ENCODE peak calls at places on chromosome 15, in ten cellular contexts. D is cardiac fibroblast; V is stimulated activated naive CD8-positive, alpha-beta T cell treated with anti-CD3 and anti-CD28 coated beads, Interleukin-15, amount 100 ng/mL, for 72 hours; T is T-helper 9 cell; Z is AG04449; N is thoracic aorta; A is uterus; C is endodermal cell; B is stimulated activated CD8-positive, alpha-beta memory T cell treated with anti-CD3 and anti-CD28 coated beads, Interleukin-15, amount 100 ng/mL, for 24 hours; U is memory B cell. L is an unnamed sample.

GRCh38 chr15:56261854-56262509 is 18.3 kb upstream of the RFX7 start:
- DNase-seq in D (no peak), V (no peak), T (no peak), Z (no peak), N (no peak), A (no peak), C (no peak), B (no peak), U (no peak), L (no peak)

GRCh38 chr15:67043939-67044771 is 21.2 kb upstream of the SMAD3 start:
- DNase-seq in D (peak; percentile 73), V (no peak), T (no peak), Z (no peak), N (no peak), A (no peak), C (peak; percentile 91), B (no peak), U (no peak), L (no peak)

GRCh38 chr15:38682363-38682762 is 117.7 kb upstream of the RASGRP1 start:
- DNase-seq in D (no peak), V (no peak), T (no peak), Z (no peak), N (no peak), A (no peak), C (no peak), B (no peak), U (no peak), L (no peak)

GRCh38 chr15:67092726-67093125 is 27.3 kb downstream of the SMAD3 start:
- DNase-seq in D (no peak), V (no peak), T (no peak), Z (no peak), N (no peak), A (no peak), C (no peak), B (no peak), U (no peak), L (no peak)

GRCh38 chr15:68042855-68043222 is 11.3 kb upstream of the PIAS1 start:
- DNase-seq in D (no peak), V (no peak), T (no peak), Z (no peak), N (no peak), A (no peak), C (no peak), B (no peak), U (no peak), L (no peak)

GRCh38 chr15:40006003-40006402 is 33.0 kb downstream of the SRP14 start:
- DNase-seq in D (peak; percentile 70), V (no peak), T (no peak), Z (no peak), N (no peak), A (no peak), C (no peak), B (no peak), U (no peak), L (no peak)

GRCh38 chr15:74275957-74276356 is 39.8 kb downstream of the CCDC33 start:
- DNase-seq in D (no peak), V (no peak), T (no peak), Z (no peak), N (no peak), A (no peak), C (peak; percentile 78), B (no peak), U (no peak), L (no peak)

GRCh38 chr15:25859838-25860645 is 3.1 kb downstream of the ATP10A start:
- DNase-seq in D (no peak), V (no peak), T (no peak), Z (no peak), N (no peak), A (no peak), C (no peak), B (no peak), U (no peak), L (no peak)

GRCh38 chr15:77840962-77841361 is 208.2 kb upstream of the LINGO1 start:
- DNase-seq in D (peak; percentile 89), V (no peak), T (no peak), Z (peak; percentile 14), N (no peak), A (no peak), C (peak; percentile 49), B (no peak), U (no peak), L (no peak)

GRCh38 chr15:69595009-69595825 is 142.6 kb downstream of the RPLP1 start:
- DNase-seq in D (no peak), V (no peak), T (no peak), Z (no peak), N (peak; percentile 65), A (no peak), C (no peak), B (no peak), U (no peak), L (no peak)

GRCh38 chr15:64877435-64877834 is 34.3 kb upstream of the ANKDD1A start:
- DNase-seq in D (peak; percentile 47), V (no peak), T (no peak), Z (no peak), N (no peak), A (peak; percentile 65), C (no peak), B (no peak), U (no peak), L (no peak)

GRCh38 chr15:58629625-58630024 is 119.9 kb downstream of the ADAM10 start:
- DNase-seq in D (no peak), V (no peak), T (no peak), Z (no peak), N (no peak), A (no peak), C (no peak), B (no peak), U (no peak), L (no peak)

GRCh38 chr15:78340243-78341056 is at the start of gene CRABP1:
- DNase-seq in D (no peak), V (no peak), T (no peak), Z (no peak), N (no peak), A (no peak), C (peak; percentile 89), B (no peak), U (no peak), L (no peak)

GRCh38 chr15:76209523-76209922 is 101.7 kb downstream of the ETFA start:
- DNase-seq in D (no peak), V (no peak), T (no peak), Z (no peak), N (no peak), A (no peak), C (no peak), B (no peak), U (no peak), L (no peak)

GRCh38 chr15:82802497-82802896 is 3.4 kb downstream of the FSD2 start:
- DNase-seq in D (no peak), V (no peak), T (no peak), Z (no peak), N (no peak), A (no peak), C (no peak), B (no peak), U (no peak), L (no peak)

GRCh38 chr15:82159922-82160321 is 102.6 kb downstream of the EFL1 start:
- DNase-seq in D (peak; percentile 100), V (no peak), T (no peak), Z (peak; percentile 99), N (no peak), A (no peak), C (peak; percentile 51), B (no peak), U (no peak), L (no peak)

GRCh38 chr15:66027268-66027806 is 158.0 kb downstream of the RAB11A start:
- DNase-seq in D (no peak), V (no peak), T (no peak), Z (no peak), N (no peak), A (no peak), C (no peak), B (no peak), U (no peak), L (no peak)

GRCh38 chr15:90449206-90449735 is 61.2 kb downstream of the IQGAP1 start:
- DNase-seq in D (peak; percentile 56), V (no peak), T (no peak), Z (no peak), N (no peak), A (no peak), C (no peak), B (no peak), U (no peak), L (no peak)

GRCh38 chr15:26722621-26723160 is 50.2 kb downstream of the GABRB3 start:
- DNase-seq in D (no peak), V (no peak), T (no peak), Z (no peak), N (no peak), A (no peak), C (peak; percentile 79), B (no peak), U (no peak), L (no peak)

GRCh38 chr15:49255966-49256759 is 86.1 kb downstream of the GALK2 start:
- DNase-seq in D (no peak), V (no peak), T (no peak), Z (no peak), N (no peak), A (no peak), C (no peak), B (no peak), U (no peak), L (peak; percentile 87)

GRCh38 chr15:57444877-57445513 is 68.7 kb downstream of the CGNL1 start:
- DNase-seq in D (peak; percentile 50), V (no peak), T (no peak), Z (no peak), N (no peak), A (no peak), C (no peak), B (no peak), U (no peak), L (peak; percentile 40)

GRCh38 chr15:96695426-96695825 is 364.9 kb downstream of the NR2F2 start:
- DNase-seq in D (no peak), V (no peak), T (no peak), Z (no peak), N (no peak), A (no peak), C (no peak), B (no peak), U (no peak), L (no peak)

GRCh38 chr15:92167413-92167950 is 226.2 kb upstream of the ST8SIA2 start:
- DNase-seq in D (no peak), V (no peak), T (no peak), Z (no peak), N (no peak), A (no peak), C (no peak), B (no peak), U (no peak), L (no peak)

GRCh38 chr15:74200394-74200793 is 2.2 kb downstream of the STRA6 start:
- DNase-seq in D (peak; percentile 94), V (no peak), T (no peak), Z (no peak), N (peak; percentile 55), A (peak; percentile 69), C (no peak), B (no peak), U (no peak), L (no peak)

GRCh38 chr15:60000113-60000823 is 3.8 kb upstream of the FOXB1 start:
- DNase-seq in D (no peak), V (no peak), T (no peak), Z (no peak), N (no peak), A (no peak), C (peak; percentile 84), B (no peak), U (no peak), L (no peak)

GRCh38 chr15:85905626-85906025 is 110.9 kb upstream of the KLHL25 start:
- DNase-seq in D (no peak), V (no peak), T (no peak), Z (no peak), N (no peak), A (no peak), C (no peak), B (no peak), U (no peak), L (no peak)

GRCh38 chr15:79257454-79257853 is 25.1 kb upstream of the ANKRD34C start:
- DNase-seq in D (no peak), V (no peak), T (no peak), Z (no peak), N (no peak), A (no peak), C (no peak), B (no peak), U (no peak), L (no peak)

GRCh38 chr15:49155834-49156627 is 632 bp upstream of the COPS2 start:
- DNase-seq in D (peak; percentile 48), V (no peak), T (no peak), Z (no peak), N (no peak), A (no peak), C (peak; percentile 53), B (no peak), U (no peak), L (no peak)